ENCODE peak calls at places on chromosomes 6 and 20, in four cellular contexts. F is HepG2, D is K562, P is GM12878. U is an unnamed sample.

GRCh38 chr6:2196079-2196679 is 49.2 kb downstream of the GMDS start:
- DNase-seq in D (peak), F (peak), P (peak), U (peak)

GRCh38 chr6:41040101-41040910 is 1.3 kb upstream of the UNC5CL start:
- DNase-seq in P (no peak), D (peak), F (peak), U (no peak)

GRCh38 chr20:62320581-62321354 is 18.0 kb downstream of the ADRM1 start:
- DNase-seq in F (no peak), P (no peak), D (peak), U (peak)

GRCh38 chr6:75430631-75431345 is 62.8 kb downstream of the FILIP1 start:
- DNase-seq in F (no peak), D (no peak), P (no peak), U (no peak)

GRCh38 chr6:138521800-138522199 is 22.5 kb upstream of the NHSL1 start:
- DNase-seq in D (no peak), F (no peak), P (no peak), U (no peak)

GRCh38 chr20:16020971-16021370 is 552.3 kb downstream of the KIF16B start:
- DNase-seq in F (no peak), P (no peak), D (no peak), U (no peak)

GRCh38 chr6:130843575-130844320 is 16.5 kb downstream of the SMLR1 start:
- DNase-seq in F (peak), P (peak), D (peak), U (peak)

GRCh38 chr6:13988049-13988738 is 63.4 kb downstream of the RNF182 start:
- DNase-seq in F (no peak), P (no peak), D (no peak), U (no peak)

GRCh38 chr6:153024401-153025017 is 22.0 kb upstream of the MTRF1L start:
- DNase-seq in F (peak), P (peak), D (peak), U (peak)

GRCh38 chr6:23183846-23184245 is 614.5 kb downstream of the HDGFL1 start:
- DNase-seq in P (no peak), D (no peak), F (no peak), U (no peak)

GRCh38 chr6:6583836-6584235 is 4.7 kb upstream of the LY86 start:
- DNase-seq in F (no peak), P (no peak), D (no peak), U (no peak)

GRCh38 chr6:25963426-25964123 is 973 bp downstream of the TRIM38 start:
- DNase-seq in D (peak), F (no peak), P (no peak), U (no peak)

GRCh38 chr6:142694054-142694453 is 250.9 kb downstream of the HIVEP2 start:
- DNase-seq in P (no peak), F (no peak), D (no peak), U (no peak)

GRCh38 chr6:25844518-25844917 is 12.7 kb upstream of the SLC17A1 start:
- DNase-seq in D (no peak), F (no peak), P (no peak), U (no peak)

GRCh38 chr6:170258395-170258794 is 32.5 kb downstream of the DLL1 start:
- DNase-seq in P (no peak), F (no peak), D (no peak), U (no peak)

GRCh38 chr20:20568604-20569205 is 143.7 kb downstream of the RALGAPA2 start:
- DNase-seq in D (peak), P (no peak), F (peak), U (peak)

GRCh38 chr6:120876405-120876804 is 457.9 kb downstream of the TBC1D32 start:
- DNase-seq in F (no peak), D (no peak), P (no peak), U (no peak)

GRCh38 chr20:20780127-20780822 is 67.8 kb upstream of the RALGAPA2 start:
- DNase-seq in D (no peak), F (peak), P (peak), U (no peak)

GRCh38 chr20:41696428-41696827 is 78.3 kb upstream of the CHD6 start:
- DNase-seq in P (no peak), D (peak), F (no peak), U (no peak)

GRCh38 chr6:110334425-110335158 is 23.6 kb downstream of the METTL24 start:
- DNase-seq in P (no peak), D (no peak), F (no peak), U (no peak)
- TF ChIP-seq FOXM1 in P (no peak), D (no peak), F (no peak), U (no peak)

GRCh38 chr20:12968472-12968871 is 40.3 kb upstream of the SPTLC3 start:
- DNase-seq in F (no peak), D (no peak), P (no peak), U (no peak)

GRCh38 chr20:12965212-12965879 is 43.4 kb upstream of the SPTLC3 start:
- DNase-seq in D (no peak), F (no peak), P (no peak), U (no peak)

GRCh38 chr20:12967932-12968331 is 40.8 kb upstream of the SPTLC3 start:
- DNase-seq in F (no peak), P (no peak), D (no peak), U (no peak)

GRCh38 chr20:12965880-12966270 is 42.9 kb upstream of the SPTLC3 start:
- DNase-seq in F (no peak), P (no peak), D (no peak), U (no peak)

DNA sequence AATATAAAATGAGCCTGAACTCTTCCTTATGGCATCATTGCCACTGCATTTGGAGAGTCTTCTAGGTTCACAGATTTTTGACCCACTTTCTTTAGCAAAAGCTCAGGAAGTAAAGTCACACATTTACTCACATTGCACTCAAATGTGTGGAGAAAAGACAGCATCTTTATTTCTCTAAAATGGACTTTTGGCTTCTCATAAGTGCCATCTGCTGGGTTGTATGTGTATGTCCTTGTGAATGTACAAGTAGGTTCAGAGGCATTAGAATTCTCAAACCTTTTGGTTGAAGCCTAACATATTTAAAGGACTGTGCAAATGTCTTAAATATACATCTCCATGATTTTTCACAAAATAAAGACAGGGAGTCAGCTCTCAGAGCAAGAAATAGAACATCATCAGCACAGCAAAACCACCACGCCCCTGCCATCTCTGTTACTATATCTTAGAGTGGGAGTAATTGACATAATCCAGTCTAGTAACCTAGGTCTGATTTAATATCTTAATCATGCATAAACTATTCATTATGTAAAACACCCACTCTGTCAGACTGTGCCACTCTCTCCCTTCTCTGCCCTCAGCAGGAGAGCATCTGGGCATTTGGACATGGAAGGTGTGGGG is 42.2 kb upstream of the SPTLC3 start:
- DNase-seq in F (peak), D (no peak), P (no peak), U (no peak)
- TF ChIP-seq TARDBP in F (no peak), D (no peak), P (no peak), U (no peak)

GRCh38 chr6:156794546-156794945 is 17.4 kb downstream of the ARID1B start:
- DNase-seq in F (no peak), D (no peak), P (no peak), U (no peak)

GRCh38 chr6:156790711-156791110 is 13.5 kb downstream of the ARID1B start:
- DNase-seq in F (no peak), P (no peak), D (no peak), U (no peak)

GRCh38 chr6:156789081-156789943 is 12.1 kb downstream of the ARID1B start:
- DNase-seq in F (no peak), P (no peak), D (no peak), U (no peak)

GRCh38 chr6:156793224-156793623 is 16.0 kb downstream of the ARID1B start:
- DNase-seq in F (no peak), P (no peak), D (no peak), U (no peak)

DNA sequence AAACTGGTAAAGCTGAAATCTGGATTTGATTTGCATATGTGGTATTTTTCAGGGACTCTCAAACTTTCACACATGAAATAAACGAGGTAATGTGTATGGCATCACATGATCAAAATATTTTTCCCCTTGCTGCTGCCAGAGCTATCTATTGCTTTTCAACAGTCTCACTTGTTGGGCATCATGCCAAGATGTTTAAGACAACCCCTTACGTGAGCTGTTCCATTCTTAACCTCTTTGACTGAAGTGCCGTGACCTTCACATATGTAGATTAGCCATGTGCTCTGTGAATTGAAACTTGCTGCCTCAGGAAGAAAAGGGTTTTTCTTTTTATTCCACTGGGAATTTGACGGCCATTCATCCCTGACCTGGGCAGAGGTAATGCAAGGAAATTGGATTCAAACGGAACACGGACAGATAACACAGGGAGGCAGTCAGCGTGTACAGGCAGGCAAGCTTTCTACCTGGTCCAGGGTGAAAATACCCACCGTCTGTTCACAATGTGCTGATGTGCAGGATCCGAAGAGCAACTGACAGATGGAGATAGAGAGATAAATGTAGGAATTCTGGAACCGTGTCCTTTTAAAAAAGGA is 14.2 kb downstream of the ARID1B start:
- DNase-seq in F (peak), D (peak), P (peak), U (peak)
- TF ChIP-seq FOXM1 in F (no peak), D (no peak), P (no peak), U (no peak)

GRCh38 chr6:133203344-133203697 is 37.8 kb upstream of the EYA4 start:
- DNase-seq in P (no peak), D (no peak), F (no peak), U (no peak)

GRCh38 chr6:133201231-133201630 is 39.9 kb upstream of the EYA4 start:
- DNase-seq in F (no peak), P (no peak), D (no peak), U (no peak)

GRCh38 chr6:133193396-133193795 is 47.8 kb upstream of the EYA4 start:
- DNase-seq in F (no peak), P (no peak), D (no peak), U (no peak)

GRCh38 chr6:133202610-133203343 is 38.4 kb upstream of the EYA4 start:
- DNase-seq in P (no peak), D (no peak), F (no peak), U (no peak)

DNA sequence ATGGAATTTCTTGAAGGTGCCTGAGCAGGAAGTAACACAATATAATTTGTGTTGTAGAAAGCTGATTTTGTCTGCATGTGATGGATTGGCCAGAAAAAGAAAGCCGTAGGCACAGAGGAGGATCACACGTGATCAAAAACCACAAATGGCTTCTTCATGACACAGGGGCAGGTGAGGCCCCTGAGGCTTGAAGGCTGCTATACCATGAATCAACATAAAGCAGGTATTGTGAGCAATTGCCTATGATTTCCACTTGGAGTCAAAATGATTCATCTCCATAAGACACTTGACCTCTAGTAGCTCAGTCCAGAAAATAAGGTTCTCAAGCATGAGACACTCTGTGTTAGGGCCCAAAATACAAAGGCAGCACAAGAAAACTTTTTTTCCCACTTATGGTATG is 42.4 kb upstream of the EYA4 start:
- DNase-seq in P (no peak), F (no peak), D (no peak), U (no peak)
- TF ChIP-seq TARDBP in P (no peak), F (no peak), D (no peak), U (no peak)

U was measured in HEK293T.